ENCODE peak calls at places on chromosomes 11 and 22, in six cellular contexts. M is pancreas, D is H1, O is tibial nerve, V is stomach, L is GM23338. X is an unnamed sample.

GRCh38 chr22:33443688-33444087 is 385.5 kb upstream of the SYN3 start:
- DNase-seq in D (no peak), M (no peak), V (no peak), O (no peak), L (no peak), X (no peak)

GRCh38 chr11:14148653-14149273 is 186.2 kb downstream of the SPON1 start:
- DNase-seq in L (peak), V (no peak), D (no peak), M (no peak), O (no peak), X (no peak)

GRCh38 chr22:40703174-40703573 is 23.9 kb downstream of the MCHR1 start:
- DNase-seq in V (no peak), D (no peak), M (no peak), O (no peak), L (no peak), X (no peak)

GRCh38 chr11:19134004-19134403 is 17.0 kb downstream of the ZDHHC13 start:
- DNase-seq in V (no peak), M (no peak), O (no peak), D (no peak), L (no peak), X (no peak)

GRCh38 chr11:20559523-20560300 is 39.7 kb upstream of the SLC6A5 start:
- DNase-seq in O (no peak), M (no peak), L (no peak), V (no peak), D (no peak), X (no peak)

GRCh38 chr22:20524004-20524481 is 16.6 kb downstream of the MED15 start:
- DNase-seq in D (no peak), V (no peak), M (no peak), L (no peak), O (no peak), X (no peak)

GRCh38 chr11:93537767-93538261 is 5.4 kb downstream of the SMCO4 start:
- DNase-seq in L (no peak), M (peak), O (peak), D (no peak), V (peak), X (no peak)

GRCh38 chr11:87878373-87878779 is 296.9 kb downstream of the RAB38 start:
- DNase-seq in O (peak), M (peak), V (no peak), L (peak), D (no peak), X (no peak)

GRCh38 chr11:44906641-44907040 is 44.0 kb downstream of the TP53I11 start:
- DNase-seq in D (no peak), V (no peak), L (no peak), O (no peak), M (no peak), X (no peak)

GRCh38 chr11:112211556-112211955 is 14.7 kb upstream of the PTS start:
- DNase-seq in L (no peak), O (no peak), D (no peak), M (no peak), V (no peak), X (no peak)

GRCh38 chr11:45383229-45383628 is 97.1 kb upstream of the SYT13 start:
- DNase-seq in M (no peak), L (no peak), O (no peak), V (no peak), D (no peak), X (peak)

GRCh38 chr11:24773326-24773725 is 276.5 kb downstream of the LUZP2 start:
- DNase-seq in L (no peak), O (no peak), M (no peak), V (no peak), D (no peak), X (no peak)

GRCh38 chr11:62588966-62589637 is 2.2 kb downstream of the TUT1 start:
- DNase-seq in D (no peak), V (no peak), L (peak), O (no peak), M (no peak), X (no peak)

GRCh38 chr22:45212306-45212709 is 28.4 kb downstream of the KIAA0930 start:
- DNase-seq in V (peak), O (peak), L (peak), D (no peak), M (no peak), X (no peak)

GRCh38 chr11:111798279-111798678 is 32.1 kb upstream of the PPP2R1B start:
- DNase-seq in L (no peak), D (no peak), M (no peak), V (no peak), O (no peak), X (no peak)

GRCh38 chr11:92967178-92967577 is 2.3 kb upstream of the MTNR1B start:
- DNase-seq in L (no peak), V (no peak), O (no peak), D (no peak), M (no peak), X (no peak)

GRCh38 chr11:26247340-26247739 is 84.6 kb upstream of the ANO3 start:
- DNase-seq in V (no peak), L (no peak), D (no peak), O (no peak), M (no peak), X (no peak)

GRCh38 chr22:46262449-46263207 is 515 bp downstream of the PKDREJ start:
- DNase-seq in D (peak), V (peak), M (no peak), L (peak), O (peak), X (no peak)

GRCh38 chr11:36360833-36361232 is 64.7 kb downstream of the PRR5L start:
- DNase-seq in D (no peak), V (no peak), O (no peak), L (no peak), M (no peak), X (no peak)

GRCh38 chr22:30033891-30034290 is 46.4 kb upstream of the HORMAD2 start:
- DNase-seq in D (no peak), M (no peak), L (no peak), V (no peak), O (no peak), X (no peak)

GRCh38 chr22:17137861-17138425 is 16.8 kb upstream of the TMEM121B start:
- DNase-seq in O (no peak), M (no peak), L (no peak), V (no peak), D (no peak), X (no peak)

GRCh38 chr11:43790444-43790794 is 90.2 kb upstream of the ALKBH3 start:
- DNase-seq in M (no peak), V (no peak), O (no peak), D (no peak), L (no peak), X (no peak)

GRCh38 chr11:22713336-22713735 is 46.9 kb downstream of the GAS2 start:
- DNase-seq in O (no peak), L (no peak), D (no peak), M (no peak), V (no peak), X (no peak)

GRCh38 chr22:36175892-36176291 is 15.3 kb upstream of the APOL3 start:
- DNase-seq in L (peak), D (no peak), O (no peak), M (no peak), V (no peak), X (no peak)

GRCh38 chr11:9017773-9018172 is 14.0 kb upstream of the NRIP3 start:
- DNase-seq in O (peak), L (no peak), V (no peak), M (peak), D (no peak), X (peak)

GRCh38 chr11:125188021-125188420 is 23.5 kb downstream of the PKNOX2 start:
- DNase-seq in L (no peak), V (no peak), M (no peak), D (no peak), O (no peak), X (no peak)

GRCh38 chr11:44983786-44984185 is 33.1 kb upstream of the TP53I11 start:
- DNase-seq in O (no peak), D (no peak), V (peak), L (no peak), M (no peak), X (peak)

GRCh38 chr22:50206599-50206998 is 5.8 kb downstream of the SELENOO start:
- DNase-seq in V (no peak), M (no peak), D (peak), O (no peak), L (peak), X (no peak)

GRCh38 chr11:110198031-110198729 is 98.2 kb downstream of the RDX start:
- DNase-seq in D (no peak), L (no peak), O (no peak), V (no peak), M (no peak), X (peak)

GRCh38 chr22:20450551-20450906 is 12.9 kb upstream of the SCARF2 start:
- DNase-seq in L (no peak), O (no peak), M (no peak), V (no peak), D (no peak), X (no peak)

GRCh38 chr11:61899146-61899841 is 7.9 kb upstream of the FADS3 start:
- DNase-seq in L (peak), D (peak), V (peak), M (peak), O (peak), X (peak)

GRCh38 chr11:105713106-105713505 is 103.2 kb downstream of the GRIA4 start:
- DNase-seq in V (no peak), L (peak), M (no peak), D (no peak), O (no peak), X (no peak)

DNA sequence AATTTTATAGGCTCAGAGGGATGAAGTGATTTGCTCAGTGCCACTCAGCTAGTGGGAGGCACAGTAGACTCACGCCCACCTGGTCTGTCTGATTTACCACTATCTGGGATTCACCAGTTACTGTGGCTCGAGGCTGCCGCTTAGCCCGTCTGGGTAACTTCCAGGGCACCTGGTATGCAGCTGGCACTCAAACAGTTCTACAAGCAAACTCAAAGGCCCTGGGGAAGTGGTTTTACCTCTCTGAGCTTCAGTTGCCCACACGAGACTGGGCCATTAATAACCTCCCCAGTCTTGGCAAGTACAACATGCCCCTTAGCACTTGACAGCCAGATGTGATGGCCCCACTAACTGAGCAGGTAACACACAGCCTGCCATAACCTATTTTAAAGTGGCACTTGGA is 2.6 kb downstream of the GDPD5 start:
- DNase-seq in D (no peak), M (peak), V (no peak), L (no peak), O (no peak), X (no peak)
- H3K27ac ChIP-seq in D (no peak), M (peak), V (no peak), L (no peak), O (no peak), X (no peak)

DNA sequence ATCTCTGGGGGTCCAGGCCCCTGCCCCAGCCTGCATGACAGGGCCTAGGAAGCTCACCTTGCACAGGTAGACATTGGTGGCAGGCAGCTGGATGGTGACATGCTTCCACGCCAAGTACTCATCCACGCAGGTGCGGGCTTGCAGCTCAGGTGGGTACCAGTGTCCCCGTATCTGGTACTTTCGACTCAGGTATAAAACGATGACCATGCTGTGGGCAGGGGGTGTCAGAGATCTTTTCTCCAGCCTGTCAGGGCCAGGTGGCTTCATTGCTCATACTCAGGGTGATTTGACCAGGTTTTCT is 1.6 kb upstream of the GSTT4 start:
- DNase-seq in L (no peak), V (no peak), D (no peak), M (no peak), O (no peak), X (no peak)
- H3K27ac ChIP-seq in L (no peak), V (no peak), D (no peak), M (no peak), O (no peak), X (no peak)

GRCh38 chr11:67542971-67543370 is 19.7 kb upstream of the CABP2 start:
- DNase-seq in V (no peak), M (no peak), L (peak), O (no peak), D (no peak), X (no peak)
- H3K27ac ChIP-seq in V (no peak), M (no peak), L (no peak), O (no peak), D (no peak), X (no peak)

GRCh38 chr11:73598719-73599379 is 937 bp upstream of the FAM168A start:
- DNase-seq in L (no peak), M (no peak), O (no peak), V (no peak), D (no peak), X (no peak)
- H3K27ac ChIP-seq in L (peak), M (peak), O (peak), V (peak), D (no peak), X (peak)

GRCh38 chr11:123590296-123590912 is 64.0 kb downstream of the SCN3B start:
- DNase-seq in L (no peak), O (peak), M (peak), V (peak), D (no peak), X (no peak)
- H3K27ac ChIP-seq in L (no peak), O (peak), M (no peak), V (peak), D (no peak), X (no peak)

GRCh38 chr11:13098067-13098466 is 89.0 kb downstream of the RASSF10 start:
- DNase-seq in M (no peak), D (no peak), L (no peak), O (no peak), V (no peak), X (no peak)
- H3K27ac ChIP-seq in M (no peak), D (no peak), L (no peak), O (no peak), V (no peak), X (no peak)

GRCh38 chr11:15776387-15776786 is 580.0 kb downstream of the SOX6 start:
- DNase-seq in M (no peak), O (no peak), L (no peak), V (no peak), D (no peak), X (no peak)

GRCh38 chr11:15780354-15780753 is 576.0 kb downstream of the SOX6 start:
- DNase-seq in L (no peak), V (no peak), M (no peak), O (no peak), D (no peak), X (no peak)

GRCh38 chr11:15783619-15784018 is 572.7 kb downstream of the SOX6 start:
- DNase-seq in M (no peak), V (no peak), O (no peak), L (peak), D (no peak), X (no peak)

GRCh38 chr11:15779518-15779917 is 576.8 kb downstream of the SOX6 start:
- DNase-seq in L (no peak), V (no peak), D (no peak), M (no peak), O (no peak), X (no peak)

GRCh38 chr11:15780837-15781236 is 575.5 kb downstream of the SOX6 start:
- DNase-seq in M (no peak), D (no peak), L (no peak), O (no peak), V (no peak), X (no peak)
- H3K27ac ChIP-seq in M (no peak), D (no peak), L (no peak), O (no peak), V (no peak), X (no peak)

DNA sequence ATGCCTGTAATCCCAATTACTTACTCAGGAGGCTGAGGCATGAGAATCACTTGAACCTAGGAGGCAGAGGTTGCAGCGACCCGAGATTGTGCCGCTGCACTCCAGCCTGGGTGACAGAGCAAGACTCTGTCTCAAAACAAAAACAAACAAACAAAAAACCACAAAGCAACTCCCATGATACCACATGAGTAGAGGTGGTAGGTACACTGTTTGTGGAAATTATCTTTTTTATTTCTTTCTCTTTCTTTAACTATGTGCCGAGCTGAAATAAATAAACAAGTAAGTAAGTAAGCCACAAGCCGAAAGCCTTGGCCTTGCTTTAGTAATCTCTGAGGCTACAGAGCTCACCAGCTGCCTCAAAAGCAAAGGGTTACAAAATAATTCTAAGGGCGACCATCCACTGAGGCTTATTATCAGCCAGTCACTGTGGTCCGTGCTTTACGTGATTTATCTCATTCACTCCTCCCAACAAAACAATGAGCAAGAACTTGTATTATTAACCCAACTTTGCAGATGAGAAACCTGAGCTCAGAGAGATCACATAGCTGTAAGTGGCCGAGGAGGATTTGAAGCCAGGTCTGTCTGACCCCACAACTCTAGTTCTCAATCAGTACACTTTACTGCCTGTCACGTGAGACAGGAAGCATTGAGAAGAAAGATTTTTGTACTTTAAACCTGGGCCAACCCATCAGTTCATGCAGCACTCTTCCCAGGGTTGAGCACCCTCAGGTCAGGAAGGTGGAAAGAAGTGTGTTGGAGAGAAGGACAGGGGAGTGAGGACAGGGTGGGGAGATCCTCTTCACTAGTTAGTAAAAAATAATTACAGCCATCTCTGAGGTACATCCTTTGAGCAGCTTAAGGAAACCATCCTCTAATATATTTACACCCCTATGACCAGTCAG is 69.8 kb upstream of the MTMR2 start:
- DNase-seq in M (no peak), L (no peak), O (no peak), V (no peak), D (no peak), X (no peak)
- H3K27ac ChIP-seq in M (no peak), L (no peak), O (no peak), V (peak), D (no peak), X (no peak)

X was measured in suprapubic skin.